ENCODE peak calls at places on chromosome 9, in six cellular contexts. V is spleen; C is CD8-positive, alpha-beta T cell; L is thyroid gland; M is AG04450; R is mammary epithelial cell. H is an unnamed sample.
A peak's percentile ranks its signal among the peaks of the same experiment; 100 is the strongest.

GRCh38 chr9:105646879-105647594 is 15.2 kb upstream of the TAL2 start:
- DNase-seq in V (no peak), C (no peak), L (no peak), M (no peak), R (no peak), H (no peak)

GRCh38 chr9:98978231-98978681 is 34.5 kb downstream of the COL15A1 start:
- DNase-seq in V (no peak), C (no peak), L (peak; percentile 60), M (no peak), R (no peak), H (no peak)

GRCh38 chr9:30723656-30724055 is 1660.8 kb upstream of the ACO1 start:
- DNase-seq in V (no peak), C (no peak), L (no peak), M (no peak), R (peak; percentile 31), H (no peak)

GRCh38 chr9:5643005-5643624 is 14.2 kb downstream of the RIC1 start:
- DNase-seq in V (no peak), C (no peak), L (no peak), M (no peak), R (no peak), H (no peak)

GRCh38 chr9:72476617-72477375 is 44.6 kb upstream of the TMC1 start:
- DNase-seq in V (no peak), C (peak; percentile 41), L (peak; percentile 18), M (no peak), R (peak; percentile 98), H (peak; percentile 22)

GRCh38 chr9:34204011-34204635 is 25.3 kb downstream of the UBAP1 start:
- DNase-seq in V (no peak), C (no peak), L (no peak), M (no peak), R (no peak), H (no peak)

GRCh38 chr9:136740971-136741884 is 1.5 kb downstream of the LCN10 start:
- DNase-seq in V (no peak), C (no peak), L (peak; percentile 78), M (no peak), R (no peak), H (no peak)

GRCh38 chr9:122386316-122386872 is 15.6 kb downstream of the PTGS1 start:
- DNase-seq in V (no peak), C (no peak), L (no peak), M (no peak), R (no peak), H (no peak)

GRCh38 chr9:124412228-124412575 is 3.0 kb downstream of the PSMB7 start:
- DNase-seq in V (no peak), C (no peak), L (no peak), M (no peak), R (peak; percentile 60), H (no peak)

GRCh38 chr9:113012492-113012891 is 500 bp upstream of the ZNF883 start:
- DNase-seq in V (no peak), C (no peak), L (no peak), M (no peak), R (no peak), H (no peak)

GRCh38 chr9:129643706-129644105 is 1.8 kb upstream of the ASB6 start:
- DNase-seq in V (no peak), C (no peak), L (no peak), M (no peak), R (no peak), H (no peak)

GRCh38 chr9:91178281-91179236 is 183.2 kb downstream of the AUH start:
- DNase-seq in V (peak; percentile 75), C (peak; percentile 7), L (no peak), M (no peak), R (no peak), H (no peak)

GRCh38 chr9:125409637-125410521 is 148.3 kb downstream of the GAPVD1 start:
- DNase-seq in V (no peak), C (peak; percentile 12), L (no peak), M (no peak), R (no peak), H (peak; percentile 53)

GRCh38 chr9:137924761-137925369 is 47.3 kb downstream of the CACNA1B start:
- DNase-seq in V (no peak), C (no peak), L (no peak), M (no peak), R (no peak), H (no peak)

GRCh38 chr9:79116709-79117108 is 455.1 kb upstream of the TLE4 start:
- DNase-seq in V (no peak), C (no peak), L (no peak), M (no peak), R (no peak), H (no peak)

GRCh38 chr9:81601639-81602623 is 87.4 kb downstream of the TLE1 start:
- DNase-seq in V (no peak), C (no peak), L (no peak), M (no peak), R (peak; percentile 88), H (no peak)

GRCh38 chr9:34072868-34073590 is 24.3 kb upstream of the UBAP2 start:
- DNase-seq in V (no peak), C (no peak), L (peak; percentile 59), M (peak; percentile 93), R (peak; percentile 79), H (peak; percentile 35)

GRCh38 chr9:112283854-112284253 is 49.6 kb downstream of the PTBP3 start:
- DNase-seq in V (no peak), C (no peak), L (no peak), M (no peak), R (no peak), H (no peak)

GRCh38 chr9:98785333-98785933 is 10.9 kb downstream of the ANKS6 start:
- DNase-seq in V (no peak), C (peak; percentile 4), L (no peak), M (no peak), R (no peak), H (no peak)

GRCh38 chr9:126474786-126475485 is 138.8 kb upstream of the LMX1B start:
- DNase-seq in V (no peak), C (no peak), L (no peak), M (no peak), R (no peak), H (no peak)

GRCh38 chr9:137295313-137296213 is 6.5 kb downstream of the NRARP start:
- DNase-seq in V (peak; percentile 89), C (peak; percentile 37), L (no peak), M (no peak), R (no peak), H (no peak)

GRCh38 chr9:118426772-118427171 is 722.6 kb downstream of the TLR4 start:
- DNase-seq in V (no peak), C (no peak), L (no peak), M (no peak), R (no peak), H (no peak)
- H3K9me3 ChIP-seq in V (no peaks in the 10 kb centered on the region), C (no peaks in the 10 kb centered on the region), L (no peaks in the 10 kb centered on the region), M (no peaks in the 10 kb centered on the region), R (no peaks in the 10 kb centered on the region), H (no peaks in the 10 kb centered on the region)

DNA sequence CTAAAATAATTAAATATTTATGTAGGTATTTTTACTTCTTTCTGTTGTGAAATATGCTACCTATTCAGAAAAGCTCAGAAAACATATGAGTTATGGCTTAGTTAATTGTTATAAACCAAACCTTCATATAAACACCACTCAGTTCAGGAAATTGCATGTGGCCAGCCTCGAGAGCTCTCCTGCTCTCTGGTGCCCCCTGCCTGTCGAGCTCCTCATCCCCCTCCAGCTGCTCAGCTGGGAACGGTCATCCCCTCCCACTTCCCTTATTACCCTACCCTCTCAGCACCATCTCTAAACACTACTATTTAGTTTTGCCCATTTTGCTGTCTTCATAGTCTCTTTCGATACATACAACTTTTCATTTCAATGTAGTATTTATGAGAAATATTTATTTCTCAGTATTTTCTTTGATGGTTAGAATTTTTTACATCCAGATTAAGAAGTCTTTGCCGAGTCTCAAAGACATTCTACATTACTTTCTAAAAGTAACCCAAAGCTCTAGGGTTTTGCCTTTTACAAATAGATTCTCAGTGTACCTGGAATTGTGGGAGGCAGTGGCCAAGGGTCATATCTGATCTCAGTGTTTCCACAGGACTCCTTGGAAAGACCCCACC is 51.2 kb upstream of the SEMA4D start:
- DNase-seq in V (peak; percentile 96), C (peak; percentile 89), L (peak; percentile 78), M (peak; percentile 20), R (peak; percentile 39), H (peak; percentile 47)
- TF ChIP-seq CTCF in V (peak; percentile 99), C (peak; percentile 99), L (peak; percentile 95), M (peak; percentile 94), R (peak; percentile 95), H (peak; percentile 78)

GRCh38 chr9:135084881-135085760 is 2.3 kb upstream of the OLFM1 start:
- DNase-seq in V (no peak), C (no peak), L (no peak), M (no peak), R (no peak), H (no peak)

GRCh38 chr9:135083241-135083810 is 4.1 kb upstream of the OLFM1 start:
- DNase-seq in V (peak; percentile 55), C (no peak), L (no peak), M (no peak), R (no peak), H (no peak)

GRCh38 chr9:135083831-135084230 is 3.6 kb upstream of the OLFM1 start:
- DNase-seq in V (no peak), C (no peak), L (peak; percentile 52), M (no peak), R (no peak), H (no peak)

GRCh38 chr9:135082536-135082935 is 4.9 kb upstream of the OLFM1 start:
- DNase-seq in V (peak; percentile 29), C (no peak), L (no peak), M (no peak), R (no peak), H (no peak)

DNA sequence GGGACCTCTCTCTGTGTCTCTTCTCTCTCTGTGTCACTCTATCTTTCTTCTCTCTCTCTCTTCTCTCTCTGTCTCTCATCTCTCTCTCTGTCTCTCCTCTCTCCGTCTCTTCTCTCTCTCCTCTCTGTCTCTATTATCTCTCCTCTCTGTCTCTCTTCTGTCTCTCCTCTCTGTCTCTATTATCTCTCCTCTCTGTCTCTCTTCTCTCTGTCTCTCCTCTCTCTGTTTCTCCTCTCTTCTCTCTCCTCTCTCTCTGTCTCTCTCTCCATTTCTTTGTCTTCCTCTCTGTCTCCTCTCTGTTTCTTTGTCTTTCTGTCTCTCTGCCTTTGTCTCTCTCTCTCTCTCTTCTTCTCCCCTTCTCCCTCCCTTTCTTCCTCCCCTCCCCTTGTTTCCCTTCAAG is 3.2 kb upstream of the OLFM1 start:
- DNase-seq in V (no peak), C (no peak), L (no peak), M (no peak), R (no peak), H (no peak)
- H3K9me3 ChIP-seq in V (no peaks in the 10 kb centered on the region), C (no peaks in the 10 kb centered on the region), L (no peaks in the 10 kb centered on the region), M (no peaks in the 10 kb centered on the region), R (peaks cover 14% of the 10 kb centered on the region), H (no peaks in the 10 kb centered on the region)

GRCh38 chr9:950139-950538 is 26.3 kb upstream of the DMRT3 start:
- DNase-seq in V (no peak), C (no peak), L (no peak), M (no peak), R (no peak), H (no peak)
- TF ChIP-seq CTCF in V (no peak), C (no peak), L (no peak), M (no peak), R (no peak), H (no peak)

DNA sequence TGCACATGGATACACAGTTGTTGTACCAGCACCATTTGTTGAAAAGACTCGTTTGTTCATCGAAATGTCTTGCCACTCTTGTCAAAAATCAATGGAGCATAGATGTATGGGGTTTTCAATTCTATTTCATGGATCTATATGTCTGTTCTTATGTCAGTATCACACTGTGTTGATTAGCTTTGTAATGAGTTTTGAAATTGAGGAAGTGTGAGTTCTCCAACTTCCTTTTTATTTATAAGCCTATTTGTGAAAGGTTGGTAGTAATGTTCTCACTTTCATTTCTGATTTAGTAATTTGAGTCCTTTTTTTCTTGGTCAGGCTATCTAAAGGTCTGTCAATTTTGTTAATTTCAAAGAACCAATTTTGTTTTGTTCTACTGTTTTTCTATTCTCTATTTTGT is 26.1 kb downstream of the ZNF510 start:
- DNase-seq in V (no peak), C (no peak), L (no peak), M (no peak), R (no peak), H (no peak)
- H3K9me3 ChIP-seq in V (peaks cover 99% of the 10 kb centered on the region), C (peaks cover 46% of the 10 kb centered on the region), L (peaks cover 3% of the 10 kb centered on the region), M (peaks cover 21% of the 10 kb centered on the region), R (peaks cover 43% of the 10 kb centered on the region), H (no peaks in the 10 kb centered on the region)

H was measured in uterus.